ENCODE peak calls at places on chromosomes 16 and 17, in eight cellular contexts. H is adrenal gland, L is brain microvascular endothelial cell, V is fibroblast of the aortic adventitia, M is ascending aorta, N is MM.1S, X is GM12878, T is choroid plexus epithelial cell. J is an unnamed sample.

GRCh38 chr17:858941-859452 is 76.8 kb downstream of the MRM3 start:
- DNase-seq in H (no peak), L (no peak), V (peak), M (no peak), N (no peak), X (no peak), T (no peak), J (no peak)

GRCh38 chr17:7047566-7047965 is 3.7 kb upstream of the SLC16A11 start:
- DNase-seq in H (no peak), L (no peak), V (no peak), M (no peak), N (peak), X (no peak), T (no peak), J (no peak)

GRCh38 chr17:17792143-17792550 is 44.6 kb downstream of the SREBF1 start:
- DNase-seq in H (no peak), L (no peak), V (no peak), M (no peak), N (no peak), X (no peak), T (no peak), J (no peak)

GRCh38 chr17:81239714-81240555 is 817 bp downstream of the NDUFAF8 start:
- DNase-seq in H (no peak), L (no peak), V (no peak), M (no peak), N (peak), X (no peak), T (peak), J (no peak)

GRCh38 chr17:51045616-51046526 is 74.8 kb downstream of the SPAG9 start:
- DNase-seq in H (no peak), L (no peak), V (no peak), M (no peak), N (no peak), X (no peak), T (no peak), J (peak)

GRCh38 chr17:77959216-77959925 is 868 bp downstream of the TNRC6C start:
- DNase-seq in H (no peak), L (peak), V (peak), M (no peak), N (peak), X (no peak), T (peak), J (peak)

GRCh38 chr16:25155553-25156460 is 44.3 kb downstream of the LCMT1 start:
- DNase-seq in H (peak), L (no peak), V (no peak), M (no peak), N (no peak), X (no peak), T (peak), J (peak)

GRCh38 chr17:19546289-19547065 is 12.8 kb downstream of the SLC47A1 start:
- DNase-seq in H (peak), L (no peak), V (no peak), M (no peak), N (peak), X (no peak), T (no peak), J (no peak)

GRCh38 chr17:29715680-29716079 is 93.0 kb upstream of the CORO6 start:
- DNase-seq in H (no peak), L (no peak), V (no peak), M (no peak), N (no peak), X (no peak), T (no peak), J (no peak)

GRCh38 chr16:68351991-68352431 is 41.2 kb downstream of the PRMT7 start:
- DNase-seq in H (no peak), L (no peak), V (no peak), M (no peak), N (no peak), X (no peak), T (no peak), J (no peak)

GRCh38 chr16:10961231-10961630 is 16.9 kb downstream of the CLEC16A start:
- DNase-seq in H (peak), L (peak), V (peak), M (peak), N (no peak), X (no peak), T (peak), J (peak)

GRCh38 chr17:4988168-4988567 is 693 bp upstream of the CAMTA2 start:
- DNase-seq in H (no peak), L (no peak), V (no peak), M (no peak), N (no peak), X (no peak), T (no peak), J (no peak)

GRCh38 chr17:18039535-18040286 is 503 bp downstream of the GID4 start:
- DNase-seq in H (no peak), L (no peak), V (no peak), M (peak), N (peak), X (no peak), T (peak), J (no peak)

GRCh38 chr16:68331879-68332410 is 21.1 kb downstream of the PRMT7 start:
- DNase-seq in H (no peak), L (peak), V (peak), M (no peak), N (no peak), X (no peak), T (peak), J (peak)

GRCh38 chr17:13777003-13777402 is 175.3 kb upstream of the HS3ST3A1 start:
- DNase-seq in H (no peak), L (no peak), V (peak), M (no peak), N (no peak), X (no peak), T (no peak), J (no peak)

GRCh38 chr16:78385406-78385805 is 286.0 kb downstream of the WWOX start:
- DNase-seq in H (no peak), L (no peak), V (no peak), M (no peak), N (no peak), X (no peak), T (no peak), J (no peak)

GRCh38 chr16:1979271-1980025 is 1.8 kb downstream of the NOXO1 start:
- DNase-seq in H (no peak), L (no peak), V (no peak), M (no peak), N (no peak), X (no peak), T (no peak), J (no peak)

GRCh38 chr17:58357312-58358297 is 5.6 kb upstream of the SUPT4H1 start:
- DNase-seq in H (no peak), L (no peak), V (no peak), M (no peak), N (no peak), X (no peak), T (no peak), J (no peak)

GRCh38 chr17:41871789-41872188 is 6.6 kb upstream of the KLHL11 start:
- DNase-seq in H (no peak), L (no peak), V (no peak), M (no peak), N (no peak), X (no peak), T (no peak), J (no peak)

GRCh38 chr17:20223808-20224328 is 214.7 kb downstream of the SPECC1 start:
- DNase-seq in H (no peak), L (no peak), V (peak), M (no peak), N (no peak), X (no peak), T (no peak), J (peak)

GRCh38 chr16:6926341-6926740 is 406.3 kb upstream of the RBFOX1 start:
- DNase-seq in H (no peak), L (no peak), V (no peak), M (no peak), N (no peak), X (no peak), T (no peak), J (no peak)

GRCh38 chr16:11256657-11257130 is 690 bp upstream of the SOCS1 start:
- DNase-seq in H (no peak), L (no peak), V (peak), M (peak), N (no peak), X (no peak), T (peak), J (peak)

GRCh38 chr16:88688013-88688778 is 1.9 kb upstream of the SNAI3 start:
- DNase-seq in H (peak), L (no peak), V (no peak), M (no peak), N (no peak), X (no peak), T (no peak), J (no peak)

GRCh38 chr17:80463784-80464400 is 12.5 kb downstream of the NPTX1 start:
- DNase-seq in H (no peak), L (no peak), V (no peak), M (no peak), N (no peak), X (no peak), T (no peak), J (no peak)

GRCh38 chr16:19520861-19521331 is 1.0 kb downstream of the GDE1 start:
- DNase-seq in H (peak), L (peak), V (peak), M (no peak), N (peak), X (peak), T (no peak), J (peak)

GRCh38 chr16:10509534-10510025 is 70.8 kb downstream of the EMP2 start:
- DNase-seq in H (peak), L (peak), V (peak), M (no peak), N (peak), X (peak), T (peak), J (peak)

GRCh38 chr17:37711113-37711512 is 33.7 kb downstream of the HNF1B start:
- DNase-seq in H (no peak), L (no peak), V (no peak), M (no peak), N (no peak), X (no peak), T (no peak), J (no peak)

GRCh38 chr16:28089992-28090365 is 26.5 kb upstream of the GSG1L start:
- DNase-seq in H (no peak), L (no peak), V (no peak), M (no peak), N (no peak), X (no peak), T (no peak), J (no peak)

GRCh38 chr17:22441776-22442175 is 749.5 kb downstream of the KCNJ18 start:
- DNase-seq in H (no peak), L (no peak), V (no peak), M (no peak), N (no peak), X (no peak), T (no peak), J (no peak)

GRCh38 chr17:28446716-28447395 is 26.6 kb upstream of the SLC13A2 start:
- DNase-seq in H (no peak), L (no peak), V (no peak), M (no peak), N (no peak), X (no peak), T (no peak), J (no peak)
- TF ChIP-seq CTCF in H (no peak), L (no peak), V (no peak), M (no peak), N (no peak), X (no peak), T (no peak), J (no peak)

GRCh38 chr17:62809656-62810055 is 1.5 kb upstream of the MARCHF10 start:
- DNase-seq in H (no peak), L (no peak), V (no peak), M (no peak), N (no peak), X (no peak), T (peak), J (no peak)

GRCh38 chr17:62808576-62808970 is 459 bp upstream of the MARCHF10 start:
- DNase-seq in H (no peak), L (no peak), V (no peak), M (no peak), N (no peak), X (no peak), T (no peak), J (no peak)

GRCh38 chr17:62804822-62805221 is 3.3 kb downstream of the MARCHF10 start:
- DNase-seq in H (no peak), L (peak), V (no peak), M (no peak), N (no peak), X (no peak), T (peak), J (no peak)

GRCh38 chr17:62805234-62805633 is 2.9 kb downstream of the MARCHF10 start:
- DNase-seq in H (no peak), L (no peak), V (no peak), M (no peak), N (no peak), X (no peak), T (no peak), J (no peak)

DNA sequence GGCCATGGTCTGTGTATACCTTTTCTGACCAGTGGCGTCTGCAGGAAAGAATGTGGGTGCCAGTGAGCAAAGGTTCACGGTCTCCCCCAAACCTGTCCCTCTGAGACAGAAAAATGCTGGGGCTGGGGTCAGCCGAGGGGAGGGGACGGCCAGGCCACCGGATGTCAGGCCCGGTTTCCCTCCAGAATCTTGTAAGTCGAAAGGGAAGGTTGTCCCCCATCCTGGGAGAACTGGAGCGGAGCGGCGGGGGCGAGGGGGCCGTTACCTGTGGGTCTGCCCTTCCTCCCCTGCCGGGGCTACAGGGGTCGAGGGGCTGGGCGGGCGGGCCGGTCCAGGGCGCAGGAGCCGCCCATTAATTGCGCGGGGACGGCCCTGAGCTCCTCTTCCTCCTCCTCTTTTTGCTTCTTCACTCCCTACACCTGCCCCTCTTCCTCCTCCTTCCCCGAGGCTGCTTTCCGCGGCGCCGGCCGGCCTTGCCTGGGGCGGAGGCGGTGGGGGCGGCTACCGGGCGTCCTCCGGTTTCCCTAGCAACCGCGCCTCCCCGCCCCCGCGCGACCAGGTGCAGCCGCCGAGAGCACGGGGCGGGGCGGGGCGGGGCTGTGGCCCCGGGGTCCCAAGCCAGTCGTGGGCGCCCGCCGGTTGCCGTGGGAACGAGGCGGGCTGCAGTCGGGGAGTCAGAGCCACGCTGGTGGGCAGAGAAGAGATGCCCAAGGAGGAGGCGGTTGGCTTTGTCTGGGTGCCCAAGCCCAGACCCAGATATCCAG is at the start of gene MARCHF10:
- DNase-seq in H (no peak), L (no peak), V (no peak), M (no peak), N (peak), X (no peak), T (no peak), J (no peak)
- H3K4me3 ChIP-seq in H (no peak), L (peak), V (no peak), M (peak), N (no peak), X (no peak), T (peak), J (peak)

DNA sequence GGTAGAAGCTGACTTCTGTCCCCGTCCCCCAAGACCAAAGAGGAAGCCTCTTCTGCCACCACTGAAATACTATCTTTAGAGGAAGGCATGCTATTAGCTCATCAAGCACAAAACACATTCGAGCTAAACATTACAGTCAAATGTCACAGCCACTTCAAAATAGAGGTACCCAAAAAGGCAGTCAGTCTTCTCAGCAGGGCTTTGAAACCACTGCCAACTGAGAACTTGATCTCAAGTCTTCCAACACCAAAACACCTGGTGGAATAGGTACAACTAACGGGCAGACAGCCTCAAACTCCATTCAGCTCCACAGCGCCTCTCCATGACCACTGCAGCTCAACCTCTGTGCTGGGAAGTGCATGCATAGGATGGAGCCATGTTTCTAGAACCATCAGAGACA is 36.0 kb downstream of the ZFHX3 start:
- DNase-seq in H (no peak), L (no peak), V (no peak), M (peak), N (no peak), X (no peak), T (no peak), J (no peak)
- TF ChIP-seq CTCF in H (no peak), L (peak), V (no peak), M (no peak), N (no peak), X (no peak), T (peak), J (peak)

GRCh38 chr16:66588981-66589713 is 9.9 kb downstream of the CMTM2 start:
- DNase-seq in H (peak), L (no peak), V (peak), M (no peak), N (peak), X (no peak), T (peak), J (no peak)

GRCh38 chr16:66587881-66588600 is 8.8 kb downstream of the CMTM2 start:
- DNase-seq in H (no peak), L (no peak), V (no peak), M (no peak), N (no peak), X (no peak), T (no peak), J (no peak)

GRCh38 chr16:66591018-66591417 is 11.8 kb downstream of the CMTM2 start:
- DNase-seq in H (no peak), L (no peak), V (no peak), M (no peak), N (no peak), X (no peak), T (no peak), J (no peak)

GRCh38 chr16:66592241-66592640 is 12.3 kb upstream of the CMTM3 start:
- DNase-seq in H (no peak), L (no peak), V (no peak), M (no peak), N (no peak), X (no peak), T (no peak), J (no peak)

DNA sequence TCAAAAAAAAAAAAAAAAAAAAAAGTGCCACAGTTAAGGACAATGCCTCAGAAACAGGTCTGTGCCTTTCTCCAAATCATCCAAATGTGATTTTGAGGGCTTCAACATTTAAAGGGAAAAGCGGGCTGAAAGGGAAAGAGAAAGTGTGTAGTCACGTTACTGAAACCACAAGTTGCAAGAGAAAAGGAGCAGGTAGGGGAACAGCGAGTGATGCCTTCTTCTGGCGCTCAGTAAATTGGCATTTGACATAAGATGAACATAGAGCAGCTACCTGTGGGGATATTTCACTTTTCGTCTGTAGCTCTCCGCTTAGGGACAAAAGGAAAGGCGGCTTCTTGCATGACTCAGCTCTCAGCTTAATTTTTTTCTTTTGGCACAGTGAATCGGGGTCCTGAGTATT is 11.1 kb downstream of the CMTM2 start:
- DNase-seq in H (no peak), L (no peak), V (no peak), M (no peak), N (peak), X (no peak), T (no peak), J (no peak)
- H3K4me3 ChIP-seq in H (no peak), L (no peak), V (no peak), M (no peak), N (peak), X (peak), T (no peak), J (no peak)

GRCh38 chr16:30534368-30535105 is at the start of gene ZNF747:
- DNase-seq in H (peak), L (peak), V (peak), M (peak), N (peak), X (peak), T (peak), J (peak)
- TF ChIP-seq CTCF in H (no peak), L (no peak), V (no peak), M (no peak), N (peak), X (no peak), T (no peak), J (no peak)

J was measured in astrocyte of the spinal cord.